ENCODE peak calls at places on chromosomes 7 and 10, in four cellular contexts. A, H, O and L are unnamed samples.

GRCh38 chr10:120938822-120939221 is 87.7 kb downstream of the WDR11 start:
- DNase-seq in A (no peak), O (no peak), H (no peak), L (no peak)

GRCh38 chr10:101019440-101019703 is 11.6 kb downstream of the PDZD7 start:
- DNase-seq in H (no peak), A (no peak), O (no peak), L (no peak)

GRCh38 chr7:78279035-78279434 is 480.5 kb downstream of the PHTF2 start:
- DNase-seq in H (no peak), A (peak), O (no peak), L (no peak)

GRCh38 chr10:132707121-132707775 is 78.7 kb downstream of the NKX6-2 start:
- DNase-seq in O (peak), H (no peak), A (no peak), L (no peak)

GRCh38 chr7:1229956-1230355 is 2.7 kb upstream of the UNCX start:
- DNase-seq in A (no peak), O (no peak), H (no peak), L (no peak)

GRCh38 chr7:44400033-44400511 is 74.7 kb upstream of the CAMK2B start:
- DNase-seq in H (no peak), A (no peak), O (no peak), L (no peak)

GRCh38 chr10:14560794-14561765 is 213.6 kb downstream of the FAM107B start:
- DNase-seq in A (no peak), H (no peak), O (no peak), L (no peak)

GRCh38 chr7:139915864-139916716 is 87.0 kb downstream of the TBXAS1 start:
- DNase-seq in O (peak), H (peak), A (peak), L (peak)

GRCh38 chr10:117271427-117271826 is 30.5 kb downstream of the SLC18A2 start:
- DNase-seq in O (no peak), A (no peak), H (no peak), L (no peak)

GRCh38 chr7:117818241-117818640 is 55.0 kb downstream of the CTTNBP2 start:
- DNase-seq in O (no peak), H (no peak), A (no peak), L (no peak)

GRCh38 chr7:78634073-78634472 is 819.4 kb downstream of the MAGI2 start:
- DNase-seq in H (no peak), A (no peak), O (no peak), L (no peak)

GRCh38 chr10:101311440-101312067 is 42.4 kb upstream of the BTRC start:
- DNase-seq in H (no peak), A (no peak), O (no peak), L (no peak)

GRCh38 chr10:60661627-60662026 is 116.7 kb upstream of the CDK1 start:
- DNase-seq in H (no peak), O (no peak), A (no peak), L (no peak)

GRCh38 chr10:86730227-86730626 is 26.2 kb upstream of the BMPR1A start:
- DNase-seq in A (no peak), O (peak), H (no peak), L (no peak)

GRCh38 chr10:43885842-43886241 is 237.2 kb upstream of the ZNF32 start:
- DNase-seq in H (no peak), O (no peak), A (no peak), L (no peak)

GRCh38 chr10:34698248-34698831 is 116.8 kb downstream of the PARD3 start:
- DNase-seq in A (no peak), H (no peak), O (no peak), L (no peak)

GRCh38 chr10:96616961-96617360 is 30.1 kb upstream of the TM9SF3 start:
- DNase-seq in H (no peak), O (no peak), A (no peak), L (no peak)

GRCh38 chr7:130441408-130441854 is 615 bp upstream of the CEP41 start:
- DNase-seq in O (no peak), A (no peak), H (peak), L (no peak)

GRCh38 chr10:1212571-1213141 is 156.5 kb downstream of the WDR37 start:
- DNase-seq in A (no peak), H (no peak), O (no peak), L (peak)

GRCh38 chr7:104945599-104945956 is 68.4 kb upstream of the KMT2E start:
- DNase-seq in A (no peak), H (no peak), O (no peak), L (no peak)

GRCh38 chr7:104938741-104939390 is 75.1 kb upstream of the KMT2E start:
- DNase-seq in O (no peak), H (no peak), A (no peak), L (no peak)

GRCh38 chr7:104940023-104940710 is 73.8 kb upstream of the KMT2E start:
- DNase-seq in O (no peak), A (no peak), H (no peak), L (peak)

GRCh38 chr7:104946338-104946737 is 67.7 kb upstream of the KMT2E start:
- DNase-seq in O (no peak), A (no peak), H (no peak), L (no peak)

GRCh38 chr7:104943502-104944343 is 70.3 kb upstream of the KMT2E start:
- DNase-seq in A (no peak), H (peak), O (peak), L (no peak)
- TF ChIP-seq POLR2AphosphoS5 in A (peak), H (peak), O (peak), L (peak)

GRCh38 chr10:93468532-93469213 is 13.5 kb downstream of the MYOF start:
- DNase-seq in A (peak), O (no peak), H (no peak), L (no peak)
- TF ChIP-seq CTCF in A (no peak), O (no peak), H (no peak), L (no peak)

DNA sequence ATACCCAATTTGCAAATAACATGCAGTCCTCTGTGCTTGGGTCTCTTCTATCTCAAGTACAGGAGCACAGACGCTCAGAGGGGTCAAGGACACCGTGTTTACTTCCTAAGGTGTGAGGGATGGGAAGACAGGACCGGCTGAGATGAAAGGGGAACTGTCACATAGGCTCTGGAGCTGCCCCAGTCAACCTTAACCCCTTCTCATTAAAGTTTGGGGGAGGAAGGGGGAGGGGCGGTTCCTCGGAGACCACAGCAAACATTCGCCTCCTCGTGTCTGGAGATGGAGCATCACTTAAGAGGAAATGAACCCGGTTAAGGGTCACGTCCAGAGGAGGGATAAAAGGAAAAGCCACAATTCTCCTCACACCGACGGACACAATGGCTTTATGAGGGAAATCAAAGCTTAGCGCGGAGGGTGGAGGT is 1.1 kb downstream of the SH3PXD2A start:
- DNase-seq in O (peak), H (no peak), A (no peak), L (no peak)
- H3K27ac ChIP-seq in O (peak), H (no peak), A (peak), L (peak)

DNA sequence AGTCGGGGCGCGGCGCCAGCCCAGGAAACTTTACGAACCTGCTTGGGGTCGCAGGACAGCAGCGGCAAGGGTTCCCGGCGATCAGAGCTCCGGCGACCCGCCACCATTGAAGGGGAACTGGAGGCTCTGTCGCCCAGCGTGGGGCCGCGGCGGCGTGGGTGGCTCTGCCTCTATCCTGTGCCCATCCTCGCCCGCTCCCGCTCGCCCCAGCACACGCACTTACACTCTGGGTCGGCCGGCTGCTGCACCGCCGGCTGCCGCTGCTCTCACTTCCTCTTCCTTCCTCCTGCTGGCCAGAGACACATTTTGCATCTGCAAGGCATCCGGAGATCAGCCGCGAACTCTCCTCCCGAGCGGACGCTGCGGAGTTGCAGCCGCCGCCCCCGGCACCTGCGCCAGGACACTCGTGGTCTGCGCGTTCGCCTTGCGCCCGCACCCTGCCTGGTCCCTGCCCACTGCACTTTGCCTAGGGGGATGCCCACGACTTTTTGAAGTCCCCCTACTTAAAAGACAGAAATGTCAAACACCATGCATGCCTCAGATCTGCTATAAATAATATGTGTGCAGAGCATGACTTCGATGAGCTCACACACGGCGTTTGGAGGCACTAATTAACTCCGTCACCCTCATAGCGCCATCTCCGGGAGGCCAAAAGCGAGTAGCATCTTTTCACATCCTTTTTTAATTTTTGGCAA is at the start of gene ELMO1:
- DNase-seq in A (no peak), H (peak), O (peak), L (peak)
- TF ChIP-seq POLR2AphosphoS5 in A (no peak), H (no peak), O (peak), L (peak)

GRCh38 chr7:55052726-55053431 is 34.1 kb downstream of the EGFR start:
- DNase-seq in A (no peak), H (no peak), O (no peak), L (no peak)

GRCh38 chr7:55055479-55055878 is 36.7 kb downstream of the EGFR start:
- DNase-seq in H (no peak), A (no peak), O (no peak), L (no peak)

GRCh38 chr7:55054758-55055157 is 35.9 kb downstream of the EGFR start:
- DNase-seq in A (no peak), O (no peak), H (no peak), L (peak)

GRCh38 chr7:55053651-55054226 is 34.9 kb downstream of the EGFR start:
- DNase-seq in H (no peak), O (no peak), A (no peak), L (no peak)

GRCh38 chr7:55054252-55054651 is 35.4 kb downstream of the EGFR start:
- DNase-seq in O (no peak), H (no peak), A (no peak), L (peak)
- TF ChIP-seq CTCF in O (no peak), H (no peak), A (no peak), L (no peak)